ENCODE peak calls at places on chromosomes 13 and 19, in six cellular contexts. One of them, this sample, is unnamed.

GRCh38 chr13:32726374-32727037 is 140.3 kb downstream of the PDS5B start:
- DNase-seq in ovary: no peak
- DNase-seq in left ventricle myocardium inferior: no peak
- DNase-seq in lower lobe of right lung: no peak
- DNase-seq in ascending aorta: no peak
- DNase-seq in tibial artery: no peak
- DNase-seq in this sample: no peak

GRCh38 chr13:112531263-112531794 is 56.6 kb downstream of the TUBGCP3 start:
- DNase-seq in ovary: no peak
- DNase-seq in left ventricle myocardium inferior: no peak
- DNase-seq in lower lobe of right lung: no peak
- DNase-seq in ascending aorta: no peak
- DNase-seq in tibial artery: no peak
- DNase-seq in this sample: no peak

GRCh38 chr19:13748169-13748884 is 16.0 kb upstream of the MRI1 start:
- DNase-seq in ovary: peak; percentile 26
- DNase-seq in left ventricle myocardium inferior: no peak
- DNase-seq in lower lobe of right lung: no peak
- DNase-seq in ascending aorta: no peak
- DNase-seq in tibial artery: no peak
- DNase-seq in this sample: peak; percentile 63

GRCh38 chr13:23754506-23754905 is 134.7 kb downstream of the MIPEP start:
- DNase-seq in ovary: peak; percentile 12
- DNase-seq in left ventricle myocardium inferior: no peak
- DNase-seq in lower lobe of right lung: no peak
- DNase-seq in ascending aorta: no peak
- DNase-seq in tibial artery: no peak
- DNase-seq in this sample: no peak

GRCh38 chr19:58229255-58229639 is 533 bp downstream of the ZNF544 start:
- DNase-seq in ovary: no peak
- DNase-seq in left ventricle myocardium inferior: no peak
- DNase-seq in lower lobe of right lung: no peak
- DNase-seq in ascending aorta: no peak
- DNase-seq in tibial artery: no peak
- DNase-seq in this sample: no peak

GRCh38 chr19:10568444-10568825 is 344 bp downstream of the CDKN2D start:
- DNase-seq in ovary: no peak
- DNase-seq in left ventricle myocardium inferior: no peak
- DNase-seq in lower lobe of right lung: peak; percentile 73
- DNase-seq in ascending aorta: no peak
- DNase-seq in tibial artery: no peak
- DNase-seq in this sample: no peak

GRCh38 chr13:38922170-38922569 is 68.5 kb downstream of the STOML3 start:
- DNase-seq in ovary: no peak
- DNase-seq in left ventricle myocardium inferior: no peak
- DNase-seq in lower lobe of right lung: no peak
- DNase-seq in ascending aorta: no peak
- DNase-seq in tibial artery: no peak
- DNase-seq in this sample: no peak

GRCh38 chr13:25906211-25906661 is 145.6 kb downstream of the SHISA2 start:
- DNase-seq in ovary: no peak
- DNase-seq in left ventricle myocardium inferior: no peak
- DNase-seq in lower lobe of right lung: no peak
- DNase-seq in ascending aorta: no peak
- DNase-seq in tibial artery: no peak
- DNase-seq in this sample: no peak

GRCh38 chr13:68124437-68125086 is 894.4 kb upstream of the PCDH9 start:
- DNase-seq in ovary: no peak
- DNase-seq in left ventricle myocardium inferior: no peak
- DNase-seq in lower lobe of right lung: no peak
- DNase-seq in ascending aorta: no peak
- DNase-seq in tibial artery: no peak
- DNase-seq in this sample: no peak

GRCh38 chr13:21668665-21669599 is 1.9 kb upstream of the FGF9 start:
- DNase-seq in ovary: no peak
- DNase-seq in left ventricle myocardium inferior: no peak
- DNase-seq in lower lobe of right lung: no peak
- DNase-seq in ascending aorta: no peak
- DNase-seq in tibial artery: peak; percentile 68
- DNase-seq in this sample: no peak

GRCh38 chr13:109454167-109454917 is 332.0 kb downstream of the IRS2 start:
- DNase-seq in ovary: no peak
- DNase-seq in left ventricle myocardium inferior: no peak
- DNase-seq in lower lobe of right lung: no peak
- DNase-seq in ascending aorta: no peak
- DNase-seq in tibial artery: no peak
- DNase-seq in this sample: no peak

GRCh38 chr19:11798391-11799296 is at the start of gene ZNF491:
- DNase-seq in ovary: peak; percentile 86
- DNase-seq in left ventricle myocardium inferior: peak; percentile 93
- DNase-seq in lower lobe of right lung: peak; percentile 96
- DNase-seq in ascending aorta: peak; percentile 73
- DNase-seq in tibial artery: peak; percentile 96
- DNase-seq in this sample: peak; percentile 94

GRCh38 chr19:47071731-47072130 is 23.3 kb upstream of the TMEM160 start:
- DNase-seq in ovary: no peak
- DNase-seq in left ventricle myocardium inferior: no peak
- DNase-seq in lower lobe of right lung: no peak
- DNase-seq in ascending aorta: no peak
- DNase-seq in tibial artery: no peak
- DNase-seq in this sample: no peak

GRCh38 chr19:9847087-9847671 is 12.1 kb downstream of the PIN1 start:
- DNase-seq in ovary: peak; percentile 67
- DNase-seq in left ventricle myocardium inferior: no peak
- DNase-seq in lower lobe of right lung: no peak
- DNase-seq in ascending aorta: peak; percentile 27
- DNase-seq in tibial artery: peak; percentile 78
- DNase-seq in this sample: peak; percentile 70

GRCh38 chr13:31037874-31038475 is 105.5 kb downstream of the TEX26 start:
- DNase-seq in ovary: no peak
- DNase-seq in left ventricle myocardium inferior: no peak
- DNase-seq in lower lobe of right lung: no peak
- DNase-seq in ascending aorta: no peak
- DNase-seq in tibial artery: no peak
- DNase-seq in this sample: no peak

GRCh38 chr19:44764975-44765948 is 12.4 kb upstream of the CBLC start:
- DNase-seq in ovary: no peak
- DNase-seq in left ventricle myocardium inferior: no peak
- DNase-seq in lower lobe of right lung: peak; percentile 73
- DNase-seq in ascending aorta: no peak
- DNase-seq in tibial artery: no peak
- DNase-seq in this sample: no peak

GRCh38 chr19:33686246-33686645 is 64.5 kb downstream of the CHST8 start:
- DNase-seq in ovary: no peak
- DNase-seq in left ventricle myocardium inferior: no peak
- DNase-seq in lower lobe of right lung: no peak
- DNase-seq in ascending aorta: no peak
- DNase-seq in tibial artery: peak; percentile 29
- DNase-seq in this sample: no peak

GRCh38 chr19:38433268-38433733 is at the start of gene RYR1:
- DNase-seq in ovary: no peak
- DNase-seq in left ventricle myocardium inferior: peak; percentile 67
- DNase-seq in lower lobe of right lung: peak; percentile 79
- DNase-seq in ascending aorta: no peak
- DNase-seq in tibial artery: peak; percentile 76
- DNase-seq in this sample: no peak

GRCh38 chr13:104461049-104461448 is 1394.8 kb upstream of the SLC10A2 start:
- DNase-seq in ovary: no peak
- DNase-seq in left ventricle myocardium inferior: no peak
- DNase-seq in lower lobe of right lung: no peak
- DNase-seq in ascending aorta: no peak
- DNase-seq in tibial artery: no peak
- DNase-seq in this sample: no peak

DNA sequence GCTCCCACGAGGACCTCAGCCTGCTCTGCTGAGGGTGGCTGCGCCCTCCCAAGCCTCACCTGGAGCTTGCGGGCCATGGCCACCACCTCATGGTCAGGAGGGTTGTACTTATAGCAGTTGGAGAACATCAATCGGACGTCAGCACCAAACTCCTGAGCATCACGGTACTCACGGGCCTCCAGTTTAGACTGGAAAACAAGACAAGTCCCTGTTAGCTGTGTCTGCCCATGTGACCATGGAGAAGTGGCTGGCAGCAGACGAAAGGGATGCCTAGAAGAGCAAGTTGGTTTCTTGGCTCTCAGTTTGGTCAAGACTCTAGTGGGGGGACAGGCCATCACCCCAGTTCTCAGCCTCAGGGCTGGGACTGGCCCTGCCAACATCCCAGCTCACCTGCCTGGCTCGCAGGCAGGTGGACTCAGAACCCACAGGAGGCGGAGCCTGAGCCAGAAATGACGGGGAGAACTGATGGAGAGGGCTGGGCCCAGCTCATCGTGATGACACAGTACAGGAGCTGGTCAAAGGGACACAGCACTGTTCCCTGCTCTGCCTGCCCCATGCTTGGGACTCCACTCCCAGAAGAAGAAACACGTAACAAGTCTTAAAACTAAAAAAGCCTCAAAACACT is 31.2 kb upstream of the EPHX3 start:
- DNase-seq in ovary: no peak
- DNase-seq in left ventricle myocardium inferior: no peak
- DNase-seq in lower lobe of right lung: no peak
- DNase-seq in ascending aorta: no peak
- DNase-seq in tibial artery: no peak
- DNase-seq in this sample: no peak
- H3K4me1 ChIP-seq in ovary: peaks cover 21% of the 10 kb centered on the region
- H3K4me1 ChIP-seq in left ventricle myocardium inferior: peaks cover 53% of the 10 kb centered on the region
- H3K4me1 ChIP-seq in lower lobe of right lung: peaks cover 40% of the 10 kb centered on the region
- H3K4me1 ChIP-seq in ascending aorta: peaks cover 19% of the 10 kb centered on the region
- H3K4me1 ChIP-seq in tibial artery: peaks cover 46% of the 10 kb centered on the region
- H3K4me1 ChIP-seq in this sample: peaks cover 50% of the 10 kb centered on the region

GRCh38 chr13:110794209-110794608 is 80.7 kb downstream of the ING1 start:
- DNase-seq in ovary: no peak
- DNase-seq in left ventricle myocardium inferior: no peak
- DNase-seq in lower lobe of right lung: no peak
- DNase-seq in ascending aorta: no peak
- DNase-seq in tibial artery: no peak
- DNase-seq in this sample: no peak

GRCh38 chr13:110801044-110801443 is 87.5 kb downstream of the ING1 start:
- DNase-seq in ovary: no peak
- DNase-seq in left ventricle myocardium inferior: no peak
- DNase-seq in lower lobe of right lung: no peak
- DNase-seq in ascending aorta: no peak
- DNase-seq in tibial artery: peak; percentile 56
- DNase-seq in this sample: no peak

GRCh38 chr13:110797230-110797877 is 83.9 kb downstream of the ING1 start:
- DNase-seq in ovary: no peak
- DNase-seq in left ventricle myocardium inferior: no peak
- DNase-seq in lower lobe of right lung: no peak
- DNase-seq in ascending aorta: no peak
- DNase-seq in tibial artery: peak; percentile 20
- DNase-seq in this sample: no peak

GRCh38 chr13:110798595-110798994 is 85.1 kb downstream of the ING1 start:
- DNase-seq in ovary: no peak
- DNase-seq in left ventricle myocardium inferior: no peak
- DNase-seq in lower lobe of right lung: no peak
- DNase-seq in ascending aorta: no peak
- DNase-seq in tibial artery: peak; percentile 60
- DNase-seq in this sample: no peak

DNA sequence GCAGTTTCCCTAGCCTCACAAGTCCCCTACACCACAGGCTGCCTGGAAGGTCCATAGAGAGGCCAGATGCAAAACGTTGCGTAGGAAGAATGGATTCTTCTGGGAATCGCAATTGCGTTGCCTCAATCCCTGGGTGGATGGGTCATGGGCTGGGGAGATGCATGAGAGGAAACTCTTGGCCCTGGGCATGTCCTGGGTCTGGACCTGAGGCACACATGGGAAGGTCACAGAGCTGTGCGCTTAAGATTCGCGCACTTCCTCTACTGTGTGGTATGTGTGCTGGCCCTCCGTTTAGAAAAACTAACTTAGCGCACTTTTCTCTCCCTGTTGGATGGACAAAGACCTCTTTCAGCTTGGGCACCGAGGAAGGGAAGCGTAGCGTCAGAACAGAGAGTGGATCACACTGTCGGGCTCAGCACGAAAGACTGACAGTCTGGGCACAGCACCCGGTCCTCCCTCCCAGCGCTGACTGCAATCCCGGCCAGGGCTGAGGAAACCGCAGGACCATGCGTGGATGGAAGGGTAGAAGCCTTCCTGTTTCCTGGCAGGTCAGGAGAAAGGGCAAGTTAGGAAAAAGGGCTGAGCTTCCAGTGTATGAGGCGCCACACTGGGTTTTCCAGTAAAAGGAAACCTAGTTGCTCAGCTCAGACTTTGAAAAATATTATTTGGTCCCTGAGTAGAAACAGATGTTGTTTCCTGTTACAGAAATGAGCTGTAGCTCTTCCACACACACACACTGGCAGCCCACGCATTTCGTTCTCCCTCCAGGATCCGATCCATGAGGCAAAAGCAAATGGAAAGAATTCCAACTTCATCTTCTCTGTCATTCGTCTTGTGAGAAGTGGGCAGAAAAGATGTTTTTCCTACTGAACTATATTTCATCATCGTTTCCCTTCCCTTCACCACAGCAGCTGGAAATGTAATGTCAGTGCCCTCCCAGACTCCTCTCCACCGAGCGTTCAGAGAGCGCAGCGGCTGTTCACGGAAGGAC is 86.0 kb downstream of the ING1 start:
- DNase-seq in ovary: peak; percentile 75
- DNase-seq in left ventricle myocardium inferior: no peak
- DNase-seq in lower lobe of right lung: no peak
- DNase-seq in ascending aorta: no peak
- DNase-seq in tibial artery: peak; percentile 71
- DNase-seq in this sample: peak; percentile 73
- H3K27ac ChIP-seq in ovary: peak overlapping the region; percentile 81
- H3K27ac ChIP-seq in left ventricle myocardium inferior: peak overlapping the region; percentile 79
- H3K27ac ChIP-seq in lower lobe of right lung: peak overlapping the region; percentile 68
- H3K27ac ChIP-seq in ascending aorta: peak overlapping the region; percentile 73
- H3K27ac ChIP-seq in tibial artery: peak overlapping the region; percentile 51
- H3K27ac ChIP-seq in this sample: peak overlapping the region; percentile 71

GRCh38 chr19:48400018-48400742 is 6.7 kb downstream of the GRIN2D start:
- DNase-seq in ovary: no peak
- DNase-seq in left ventricle myocardium inferior: peak; percentile 53
- DNase-seq in lower lobe of right lung: peak; percentile 62
- DNase-seq in ascending aorta: no peak
- DNase-seq in tibial artery: peak; percentile 81
- DNase-seq in this sample: peak; percentile 74

GRCh38 chr19:48401277-48401676 is 7.8 kb downstream of the GRIN2D start:
- DNase-seq in ovary: no peak
- DNase-seq in left ventricle myocardium inferior: no peak
- DNase-seq in lower lobe of right lung: no peak
- DNase-seq in ascending aorta: no peak
- DNase-seq in tibial artery: no peak
- DNase-seq in this sample: no peak

GRCh38 chr19:48405850-48406249 is 12.4 kb downstream of the GRIN2D start:
- DNase-seq in ovary: no peak
- DNase-seq in left ventricle myocardium inferior: no peak
- DNase-seq in lower lobe of right lung: no peak
- DNase-seq in ascending aorta: no peak
- DNase-seq in tibial artery: no peak
- DNase-seq in this sample: no peak

GRCh38 chr19:48405010-48405659 is 11.7 kb downstream of the GRIN2D start:
- DNase-seq in ovary: no peak
- DNase-seq in left ventricle myocardium inferior: no peak
- DNase-seq in lower lobe of right lung: no peak
- DNase-seq in ascending aorta: no peak
- DNase-seq in tibial artery: no peak
- DNase-seq in this sample: no peak

GRCh38 chr19:48403606-48404005 is 10.1 kb downstream of the GRIN2D start:
- DNase-seq in ovary: no peak
- DNase-seq in left ventricle myocardium inferior: no peak
- DNase-seq in lower lobe of right lung: no peak
- DNase-seq in ascending aorta: no peak
- DNase-seq in tibial artery: no peak
- DNase-seq in this sample: no peak
- TF ChIP-seq CTCF in ovary: no peak
- TF ChIP-seq CTCF in left ventricle myocardium inferior: no peak
- TF ChIP-seq CTCF in lower lobe of right lung: no peak
- TF ChIP-seq CTCF in ascending aorta: no peak
- TF ChIP-seq CTCF in tibial artery: no peak
- TF ChIP-seq CTCF in this sample: no peak

GRCh38 chr19:2553510-2553909 is 77.6 kb downstream of the GADD45B start:
- DNase-seq in ovary: no peak
- DNase-seq in left ventricle myocardium inferior: no peak
- DNase-seq in lower lobe of right lung: no peak
- DNase-seq in ascending aorta: no peak
- DNase-seq in tibial artery: no peak
- DNase-seq in this sample: no peak
- H3K4me1 ChIP-seq in ovary: peaks cover 2% of the 10 kb centered on the region
- H3K4me1 ChIP-seq in left ventricle myocardium inferior: peaks cover 37% of the 10 kb centered on the region
- H3K4me1 ChIP-seq in lower lobe of right lung: peaks cover 37% of the 10 kb centered on the region
- H3K4me1 ChIP-seq in ascending aorta: peaks cover 4% of the 10 kb centered on the region
- H3K4me1 ChIP-seq in tibial artery: peaks cover 5% of the 10 kb centered on the region
- H3K4me1 ChIP-seq in this sample: no peaks in the 10 kb centered on the region